ENCODE peak calls at places on chromosomes 12 and 14, in four cellular contexts. R is fibroblast of lung, O is right lobe of liver, W is thyroid gland. T is an unnamed sample.

GRCh38 chr12:132483208-132483607 is 6.7 kb upstream of the FBRSL1 start:
- DNase-seq in R (no peak), W (no peak), O (no peak), T (no peak)

GRCh38 chr12:81859521-81859920 is 100.4 kb upstream of the PPFIA2 start:
- DNase-seq in R (peak), W (no peak), O (no peak), T (no peak)

GRCh38 chr12:57983858-57984505 is 42.6 kb downstream of the ATP23 start:
- DNase-seq in R (no peak), O (no peak), W (no peak), T (no peak)

GRCh38 chr12:54890339-54890738 is 36.0 kb downstream of the MUCL1 start:
- DNase-seq in O (no peak), R (no peak), W (no peak), T (no peak)

GRCh38 chr14:30064454-30064853 is 136.8 kb upstream of the PRKD1 start:
- DNase-seq in R (peak), W (no peak), O (no peak), T (no peak)

GRCh38 chr12:108571604-108572165 is 9.3 kb downstream of the ISCU start:
- DNase-seq in W (peak), R (no peak), O (no peak), T (no peak)

GRCh38 chr12:11661491-11662085 is 12.1 kb downstream of the ETV6 start:
- DNase-seq in R (peak), O (no peak), W (peak), T (no peak)

GRCh38 chr12:49428652-49429549 is 61.6 kb downstream of the SPATS2 start:
- DNase-seq in R (peak), O (no peak), W (no peak), T (no peak)

GRCh38 chr12:115611477-115611876 is 666.0 kb downstream of the MED13L start:
- DNase-seq in W (peak), R (no peak), O (no peak), T (no peak)

GRCh38 chr12:108516511-108517275 is 1.6 kb downstream of the FICD start:
- DNase-seq in O (no peak), R (peak), W (no peak), T (no peak)

GRCh38 chr12:52551466-52551865 is 1.5 kb downstream of the KRT71 start:
- DNase-seq in O (no peak), R (no peak), W (no peak), T (no peak)

GRCh38 chr14:85112762-85113161 is 417.2 kb upstream of the FLRT2 start:
- DNase-seq in W (no peak), O (no peak), R (no peak), T (no peak)

GRCh38 chr12:94172031-94172430 is 23.7 kb downstream of the PLXNC1 start:
- DNase-seq in W (no peak), R (peak), O (no peak), T (no peak)

GRCh38 chr12:118880745-118881144 is 100.6 kb upstream of the SRRM4 start:
- DNase-seq in R (no peak), O (no peak), W (no peak), T (no peak)

GRCh38 chr12:89783321-89784060 is 74.9 kb upstream of the ATP2B1 start:
- DNase-seq in R (peak), O (no peak), W (no peak), T (no peak)

GRCh38 chr14:35044939-35045797 is 904 bp upstream of the FAM177A1 start:
- DNase-seq in R (peak), O (no peak), W (no peak), T (no peak)

GRCh38 chr12:1552978-1553471 is 41.4 kb downstream of the FBXL14 start:
- DNase-seq in R (no peak), W (no peak), O (no peak), T (no peak)

GRCh38 chr14:47843236-47843635 is 167.8 kb upstream of the MDGA2 start:
- DNase-seq in R (no peak), W (no peak), O (no peak), T (no peak)

GRCh38 chr12:12210983-12211382 is 55.9 kb downstream of the LRP6 start:
- DNase-seq in R (no peak), W (no peak), O (no peak), T (no peak)

GRCh38 chr12:49478949-49479664 is 59.7 kb upstream of the KCNH3 start:
- DNase-seq in R (no peak), O (no peak), W (peak), T (no peak)

GRCh38 chr12:104054681-104055346 is 4.8 kb upstream of the GLT8D2 start:
- DNase-seq in O (no peak), W (no peak), R (no peak), T (no peak)

GRCh38 chr12:114920828-114921579 is 237.0 kb upstream of the TBX3 start:
- DNase-seq in O (no peak), W (no peak), R (peak), T (no peak)

GRCh38 chr12:52243774-52244614 is 11.0 kb downstream of the KRT7 start:
- DNase-seq in W (peak), R (peak), O (peak), T (peak)

GRCh38 chr14:102427642-102428041 is 64.9 kb downstream of the TECPR2 start:
- DNase-seq in O (no peak), R (no peak), W (no peak), T (no peak)

GRCh38 chr12:122976648-122976975 is 1.6 kb downstream of the OGFOD2 start:
- DNase-seq in W (no peak), R (peak), O (peak), T (no peak)

GRCh38 chr14:71532790-71533189 is 399.4 kb upstream of the RGS6 start:
- DNase-seq in O (no peak), R (no peak), W (no peak), T (no peak)

GRCh38 chr12:70840966-70841365 is 79.6 kb downstream of the PTPRR start:
- DNase-seq in W (no peak), R (no peak), O (no peak), T (no peak)

GRCh38 chr14:23076785-23077408 is 18.0 kb downstream of the ACIN1 start:
- DNase-seq in R (no peak), W (no peak), O (no peak), T (no peak)

GRCh38 chr12:119843100-119843499 is 34.0 kb downstream of the CIT start:
- DNase-seq in W (peak), R (peak), O (no peak), T (no peak)

GRCh38 chr14:72723741-72724530 is 170.0 kb downstream of the DPF3 start:
- DNase-seq in O (no peak), W (no peak), R (no peak), T (no peak)

GRCh38 chr14:70061108-70061507 is 127.6 kb downstream of the SLC8A3 start:
- DNase-seq in O (no peak), W (no peak), R (no peak), T (no peak)

GRCh38 chr12:101784376-101784775 is 45.1 kb upstream of the SYCP3 start:
- DNase-seq in O (no peak), R (no peak), W (no peak), T (no peak)

GRCh38 chr12:61694214-61694613 is 566.0 kb upstream of the USP15 start:
- DNase-seq in W (no peak), R (no peak), O (no peak), T (no peak)

GRCh38 chr14:29911815-29912214 is 15.8 kb downstream of the PRKD1 start:
- DNase-seq in O (no peak), W (no peak), R (no peak), T (no peak)

GRCh38 chr12:90499793-90500192 is 455.2 kb downstream of the CCER1 start:
- DNase-seq in R (no peak), O (no peak), W (no peak), T (no peak)

GRCh38 chr12:70747445-70747844 is 110.2 kb upstream of the PTPRB start:
- DNase-seq in R (no peak), W (no peak), O (no peak), T (no peak)

GRCh38 chr12:14403711-14404164 is 38.3 kb downstream of the ATF7IP start:
- DNase-seq in W (peak), R (peak), O (no peak), T (no peak)

GRCh38 chr12:80493466-80493865 is 49.4 kb downstream of the PTPRQ start:
- DNase-seq in W (no peak), R (no peak), O (no peak), T (no peak)

DNA sequence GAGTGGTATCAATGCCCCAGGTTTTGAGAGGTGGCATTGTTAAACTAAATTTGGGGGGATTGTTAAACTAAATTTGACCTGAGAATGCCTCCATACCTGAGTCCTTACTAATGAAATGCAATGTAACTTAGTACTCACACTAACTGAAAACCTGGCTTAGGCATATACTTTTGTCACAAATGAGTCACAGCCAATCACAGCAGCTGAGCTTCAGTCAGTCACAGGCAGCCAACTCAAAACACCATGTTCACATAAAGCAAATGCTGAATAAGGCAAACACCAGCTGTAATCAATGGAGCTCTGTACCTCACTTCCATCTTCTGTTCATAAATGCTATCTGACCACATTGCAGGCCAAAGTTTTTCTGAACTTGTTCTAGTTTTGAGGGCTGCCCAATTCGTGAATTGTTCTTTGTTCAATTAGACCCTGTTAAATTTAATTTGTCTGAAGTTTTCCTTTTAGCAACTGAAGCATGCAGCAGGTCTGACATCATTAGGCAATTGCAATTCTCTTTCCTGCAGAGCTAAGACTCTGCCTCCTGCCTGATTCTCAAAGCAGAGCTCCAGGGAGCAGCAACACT is 130.0 kb downstream of the WIF1 start:
- DNase-seq in W (no peak), R (no peak), O (no peak), T (no peak)
- TF ChIP-seq CTCF in W (no peak), R (no peak), O (no peak), T (no peak)

GRCh38 chr12:126069549-126070165 is 1004.4 kb downstream of the AACS start:
- DNase-seq in R (peak), W (no peak), O (peak), T (peak)
- TF ChIP-seq CTCF in R (peak), W (no peak), O (peak), T (no peak)

GRCh38 chr14:99034711-99035171 is 237.3 kb downstream of the BCL11B start:
- DNase-seq in O (no peak), W (no peak), R (no peak), T (no peak)
- TF ChIP-seq CTCF in O (no peak), W (no peak), R (no peak), T (no peak)

GRCh38 chr14:75147423-75148071 is 20.7 kb upstream of the NEK9 start:
- DNase-seq in R (peak), O (peak), W (peak), T (no peak)
- TF ChIP-seq CTCF in R (peak), O (peak), W (no peak), T (peak)

GRCh38 chr14:75294649-75295033 is 16.0 kb downstream of the FOS start:
- DNase-seq in W (no peak), O (no peak), R (no peak), T (no peak)
- TF ChIP-seq CTCF in W (no peak), O (no peak), R (peak), T (no peak)

T was measured in mucosa of descending colon.